ENCODE peak calls at places on chromosomes 7 and 10, in ten cellular contexts. H is upper lobe of right lung, G is PC-9, Y is heart left ventricle, B is stomach, Q is heart right ventricle, A is NT2/D1, L is adrenal gland, E is Caco-2, J is PC-3. D is an unnamed sample.

GRCh38 chr10:14235511-14235910 is 95.2 kb downstream of the FRMD4A start:
- DNase-seq in H (no peak), G (no peak), Y (no peak), B (no peak), Q (no peak), A (no peak), L (no peak), E (no peak), J (no peak), D (no peak)

GRCh38 chr7:101754432-101755159 is 62.8 kb upstream of the CUX1 start:
- DNase-seq in H (no peak), G (no peak), Y (no peak), B (no peak), Q (no peak), A (no peak), L (peak; percentile 35), E (no peak), J (peak; percentile 23), D (peak; percentile 28)

GRCh38 chr10:104750306-104750705 is 109.2 kb downstream of the SORCS3 start:
- DNase-seq in H (no peak), G (no peak), Y (no peak), B (no peak), Q (no peak), A (no peak), L (no peak), E (peak; percentile 4), J (no peak), D (no peak)

GRCh38 chr10:102615361-102615760 is 28.9 kb upstream of the TRIM8 start:
- DNase-seq in H (no peak), G (no peak), Y (no peak), B (no peak), Q (no peak), A (no peak), L (no peak), E (peak; percentile 60), J (no peak), D (no peak)

GRCh38 chr10:7373039-7373438 is 37.8 kb downstream of the SFMBT2 start:
- DNase-seq in H (no peak), G (no peak), Y (no peak), B (no peak), Q (no peak), A (no peak), L (no peak), E (no peak), J (no peak), D (no peak)

GRCh38 chr10:71351628-71352319 is 32.7 kb downstream of the SLC29A3 start:
- DNase-seq in H (no peak), G (no peak), Y (peak; percentile 23), B (peak; percentile 79), Q (peak; percentile 48), A (no peak), L (no peak), E (no peak), J (no peak), D (no peak)

GRCh38 chr10:69217119-69217754 is 2.9 kb upstream of the HKDC1 start:
- DNase-seq in H (no peak), G (peak; percentile 40), Y (no peak), B (no peak), Q (no peak), A (no peak), L (no peak), E (peak; percentile 75), J (peak; percentile 68), D (no peak)

GRCh38 chr7:151449990-151450389 is 10.0 kb upstream of the CRYGN start:
- DNase-seq in H (no peak), G (no peak), Y (no peak), B (no peak), Q (no peak), A (no peak), L (no peak), E (no peak), J (no peak), D (no peak)

DNA sequence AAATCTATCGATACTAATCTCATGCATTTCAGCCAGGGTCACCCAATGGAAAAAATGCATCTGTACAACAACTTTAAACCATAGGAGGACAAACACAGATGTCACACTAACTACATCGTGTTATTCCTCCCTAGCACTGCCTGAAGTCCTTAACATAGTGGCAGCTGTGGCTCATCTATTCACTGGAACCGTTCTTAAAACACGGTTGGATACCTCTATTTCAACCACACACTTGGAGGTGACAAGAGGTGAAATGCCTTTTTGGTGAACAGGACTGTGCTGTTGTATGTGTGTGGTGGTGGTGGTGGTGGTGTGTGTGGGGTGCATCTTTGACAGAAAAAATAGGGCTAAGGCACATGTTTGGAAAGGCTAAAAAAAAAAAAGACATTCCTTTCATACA is 93.1 kb downstream of the NRP1 start:
- DNase-seq in H (no peak), G (no peak), Y (no peak), B (no peak), Q (no peak), A (no peak), L (no peak), E (no peak), J (no peak), D (no peak)
- H3K4me3 ChIP-seq in H (no peak overlapping the region), G (no peak overlapping the region), Y (no peak overlapping the region), B (no peak overlapping the region), Q (no peak overlapping the region), A (no peak overlapping the region), L (no peak overlapping the region), E (no peak overlapping the region), J (no peak overlapping the region), D (no peak overlapping the region)

GRCh38 chr7:757741-758163 is 30.7 kb upstream of the PRKAR1B start:
- DNase-seq in H (peak; percentile 43), G (no peak), Y (no peak), B (no peak), Q (no peak), A (no peak), L (no peak), E (no peak), J (no peak), D (no peak)

GRCh38 chr7:754531-755420 is 27.7 kb upstream of the PRKAR1B start:
- DNase-seq in H (peak; percentile 58), G (no peak), Y (no peak), B (no peak), Q (no peak), A (no peak), L (no peak), E (no peak), J (no peak), D (no peak)

GRCh38 chr7:756928-757560 is 30.0 kb upstream of the PRKAR1B start:
- DNase-seq in H (peak; percentile 61), G (no peak), Y (no peak), B (no peak), Q (no peak), A (no peak), L (no peak), E (no peak), J (no peak), D (no peak)

GRCh38 chr7:753190-753589 is 26.1 kb upstream of the PRKAR1B start:
- DNase-seq in H (peak; percentile 35), G (no peak), Y (no peak), B (no peak), Q (no peak), A (no peak), L (no peak), E (no peak), J (no peak), D (no peak)

DNA sequence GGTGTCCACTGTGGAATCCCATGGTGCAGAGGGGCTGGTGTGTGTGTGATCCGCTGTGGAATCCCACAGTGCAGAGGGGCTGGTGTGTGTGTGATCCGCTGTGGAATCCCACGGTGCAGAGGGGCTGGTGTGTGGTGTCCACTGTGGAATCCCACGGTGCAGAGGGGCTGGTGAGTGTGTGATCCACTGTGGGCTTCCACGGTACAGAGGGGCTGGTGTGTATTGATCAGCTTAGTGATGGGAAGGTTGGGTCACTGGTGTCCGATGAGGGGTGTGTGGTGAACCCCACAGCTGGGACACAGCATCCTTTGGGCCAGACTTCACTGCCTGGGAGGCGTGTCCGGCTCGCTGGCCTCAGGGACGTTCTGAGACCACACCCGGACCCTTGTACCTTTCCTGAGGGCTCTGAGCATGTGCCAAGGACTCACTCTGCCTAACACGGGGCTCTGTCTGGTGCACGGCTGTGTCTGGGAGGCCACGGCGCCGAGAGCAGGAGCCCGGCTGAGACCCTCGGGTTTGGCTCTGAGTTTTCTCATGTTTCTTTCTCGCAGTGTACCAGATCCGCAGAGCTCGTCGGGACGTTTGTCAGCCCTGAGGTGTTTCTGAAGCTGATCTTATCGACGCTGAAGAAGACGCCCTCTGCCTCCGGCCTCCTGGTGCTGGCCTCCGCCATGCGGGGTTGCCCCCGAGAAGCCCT is 29.3 kb upstream of the PRKAR1B start:
- DNase-seq in H (peak; percentile 58), G (no peak), Y (no peak), B (no peak), Q (no peak), A (no peak), L (no peak), E (no peak), J (no peak), D (no peak)
- H3K36me3 ChIP-seq in H (peaks cover 33% of the 10 kb centered on the region), G (peaks cover 20% of the 10 kb centered on the region), Y (peaks cover 76% of the 10 kb centered on the region), B (peaks cover 93% of the 10 kb centered on the region), Q (peaks cover 66% of the 10 kb centered on the region), A (peaks cover 91% of the 10 kb centered on the region), L (peaks cover 54% of the 10 kb centered on the region), E (peaks cover 2% of the 10 kb centered on the region), J (peaks cover 29% of the 10 kb centered on the region), D (peaks cover 33% of the 10 kb centered on the region)

GRCh38 chr7:1188720-1189294 is 28.8 kb upstream of the ZFAND2A start:
- DNase-seq in H (no peak), G (no peak), Y (no peak), B (no peak), Q (no peak), A (no peak), L (no peak), E (no peak), J (no peak), D (no peak)

GRCh38 chr7:1193593-1194424 is 33.8 kb upstream of the ZFAND2A start:
- DNase-seq in H (no peak), G (peak; percentile 80), Y (peak; percentile 41), B (peak; percentile 65), Q (peak; percentile 60), A (no peak), L (peak; percentile 76), E (no peak), J (peak; percentile 77), D (peak; percentile 76)

GRCh38 chr7:1196950-1197349 is 35.7 kb upstream of the UNCX start:
- DNase-seq in H (no peak), G (no peak), Y (no peak), B (no peak), Q (no peak), A (no peak), L (no peak), E (no peak), J (no peak), D (no peak)

GRCh38 chr7:1189986-1190772 is 30.2 kb upstream of the ZFAND2A start:
- DNase-seq in H (no peak), G (no peak), Y (no peak), B (no peak), Q (no peak), A (no peak), L (no peak), E (no peak), J (no peak), D (no peak)

DNA sequence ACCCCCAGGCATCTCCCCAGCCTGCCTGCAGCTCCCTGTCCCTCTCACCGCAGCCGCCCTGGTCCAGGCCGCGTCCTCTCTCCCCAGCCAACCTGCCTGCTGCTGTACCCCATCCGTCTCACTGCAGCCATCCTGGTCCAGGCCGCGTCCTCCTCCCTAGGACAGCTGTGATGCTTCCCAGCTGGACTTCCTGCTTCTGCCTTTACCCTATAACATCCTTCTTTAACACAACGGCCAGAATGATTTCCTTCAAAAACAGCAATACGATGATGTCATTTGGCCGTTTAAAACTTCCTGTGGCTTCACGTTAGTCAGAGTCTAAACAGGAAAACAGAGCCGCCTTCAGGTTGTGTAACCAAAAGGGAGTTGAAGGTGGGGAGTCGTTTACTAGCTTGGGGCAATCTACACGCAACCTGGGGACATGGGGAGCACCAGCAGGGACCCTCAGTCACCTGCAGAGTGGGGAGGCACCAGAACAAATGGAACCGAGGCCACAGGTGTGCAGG is 32.2 kb upstream of the ZFAND2A start:
- DNase-seq in H (no peak), G (no peak), Y (no peak), B (no peak), Q (no peak), A (no peak), L (no peak), E (no peak), J (peak; percentile 76), D (peak; percentile 68)
- H3K27me3 ChIP-seq in H (peaks cover 27% of the 10 kb centered on the region), G (peaks cover 72% of the 10 kb centered on the region), Y (peaks cover 15% of the 10 kb centered on the region), B (peaks cover 83% of the 10 kb centered on the region), Q (peaks cover 34% of the 10 kb centered on the region), A (no peaks in the 10 kb centered on the region), L (peaks cover 27% of the 10 kb centered on the region), E (no peaks in the 10 kb centered on the region), J (peaks cover 1% of the 10 kb centered on the region), D (peaks cover 1% of the 10 kb centered on the region)

DNA sequence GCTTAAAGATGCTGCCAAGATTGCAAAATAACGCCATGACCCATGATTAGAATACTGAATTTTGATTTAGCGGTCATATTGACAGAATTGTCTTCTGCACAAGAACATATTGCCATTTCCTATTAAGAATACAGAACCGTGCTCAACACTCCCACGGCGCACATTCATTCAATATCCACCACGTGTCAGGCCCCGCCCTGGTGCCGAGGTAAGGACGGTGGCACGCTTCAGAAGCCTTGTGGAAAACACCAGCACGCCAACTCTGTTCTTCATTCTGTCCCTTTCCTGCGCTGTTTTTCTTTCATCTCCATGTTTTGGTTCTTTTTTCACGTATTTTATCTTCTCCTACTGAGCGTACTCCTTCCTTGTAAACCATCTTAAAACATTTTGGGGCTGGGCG is 189.3 kb downstream of the ZMYND11 start:
- DNase-seq in H (peak; percentile 33), G (no peak), Y (no peak), B (no peak), Q (no peak), A (no peak), L (no peak), E (no peak), J (no peak), D (no peak)
- H3K4me3 ChIP-seq in H (no peak overlapping the region), G (no peak overlapping the region), Y (no peak overlapping the region), B (no peak overlapping the region), Q (no peak overlapping the region), A (no peak overlapping the region), L (no peak overlapping the region), E (no peak overlapping the region), J (no peak overlapping the region), D (no peak overlapping the region)

D was measured in MG63.